ENCODE peak calls at places on chromosomes 11 and 22, in seven cellular contexts. I, Z, S, U, E, N and R are unnamed samples.

GRCh38 chr11:61049066-61049382 is 53.3 kb upstream of the CD5 start:
- DNase-seq in I (no peak), Z (no peak), S (no peak), U (no peak), E (no peak), N (no peak), R (no peak)

GRCh38 chr11:64447717-64448598 is 89.0 kb downstream of the RPS6KA4 start:
- DNase-seq in I (no peak), Z (peak; percentile 41), S (no peak), U (no peak), E (peak; percentile 25), N (no peak), R (no peak)

GRCh38 chr11:62340269-62340901 is 3.1 kb downstream of the ASRGL1 start:
- DNase-seq in I (peak; percentile 19), Z (peak; percentile 50), S (peak; percentile 57), U (peak; percentile 47), E (peak; percentile 23), N (peak; percentile 32), R (no peak)

GRCh38 chr11:127843483-127844396 is 743.6 kb downstream of the ETS1 start:
- DNase-seq in I (no peak), Z (peak; percentile 68), S (peak; percentile 88), U (no peak), E (peak; percentile 25), N (peak; percentile 28), R (no peak)

GRCh38 chr22:44823806-44824205 is 71.4 kb downstream of the ARHGAP8 start:
- DNase-seq in I (no peak), Z (no peak), S (no peak), U (no peak), E (no peak), N (no peak), R (no peak)

GRCh38 chr11:66115638-66116410 is 45.8 kb downstream of the PACS1 start:
- DNase-seq in I (no peak), Z (no peak), S (no peak), U (no peak), E (no peak), N (no peak), R (no peak)

GRCh38 chr22:43136255-43136654 is 6.9 kb downstream of the MCAT start:
- DNase-seq in I (no peak), Z (peak; percentile 80), S (peak; percentile 56), U (no peak), E (no peak), N (no peak), R (no peak)

GRCh38 chr11:122633219-122633829 is 22.2 kb upstream of the UBASH3B start:
- DNase-seq in I (no peak), Z (peak; percentile 49), S (no peak), U (no peak), E (no peak), N (no peak), R (no peak)

GRCh38 chr11:57460017-57460755 is at the start of gene RTN4RL2:
- DNase-seq in I (peak; percentile 52), Z (peak; percentile 91), S (peak; percentile 86), U (no peak), E (no peak), N (no peak), R (no peak)

GRCh38 chr11:119188887-119189286 is 3.6 kb downstream of the NHERF4 start:
- DNase-seq in I (no peak), Z (peak; percentile 12), S (no peak), U (no peak), E (no peak), N (no peak), R (no peak)

DNA sequence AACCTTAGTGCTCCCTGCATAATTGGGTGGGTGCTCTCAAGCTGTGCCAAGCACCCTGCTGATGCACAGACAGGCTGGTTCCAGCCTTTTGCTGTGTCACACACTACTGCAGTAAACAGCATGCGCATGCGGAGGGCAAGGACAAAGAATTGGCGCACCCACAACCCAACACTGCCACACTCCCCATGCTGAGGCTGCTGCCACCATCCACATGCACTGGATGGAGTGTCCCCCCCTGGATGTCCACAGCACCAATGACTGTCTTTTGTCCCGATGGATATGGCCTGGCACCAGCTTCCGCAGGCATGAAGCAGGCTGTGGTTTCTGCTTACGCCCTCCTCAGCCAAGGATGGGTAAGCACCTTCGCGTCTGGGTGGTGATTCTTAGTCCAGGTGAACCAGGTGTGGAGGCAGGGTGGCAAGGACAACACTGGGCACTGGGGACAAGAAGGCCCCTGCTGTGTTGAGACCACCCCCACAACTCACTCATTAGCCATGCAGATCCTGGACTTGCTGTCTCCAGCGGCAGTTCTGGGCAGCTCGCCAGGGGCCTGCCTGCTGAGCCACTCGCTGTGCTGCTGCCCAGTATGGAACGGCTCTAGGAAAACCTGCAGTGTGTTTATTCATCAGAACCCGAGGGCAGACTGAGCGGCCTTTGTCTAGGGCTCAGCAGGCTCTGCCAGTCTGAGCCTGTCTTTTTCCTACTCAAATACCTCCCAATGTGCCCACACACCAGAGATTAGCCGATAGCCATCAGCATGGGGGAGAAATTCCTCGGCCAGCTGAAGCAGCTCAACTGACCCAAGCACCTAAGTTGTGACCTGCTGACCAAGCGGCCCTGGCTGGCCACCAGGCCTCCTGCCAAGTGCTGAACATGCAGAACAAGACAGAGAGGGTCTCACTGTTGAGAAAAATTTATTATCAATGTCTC is 8.2 kb upstream of the NAP1L4 start:
- DNase-seq in I (no peak), Z (peak; percentile 88), S (no peak), U (no peak), E (peak; percentile 93), N (no peak), R (no peak)
- TF ChIP-seq POLR2AphosphoS5 in I (no peak), Z (no peak), S (peak; percentile 27), U (no peak), E (no peak), N (peak; percentile 53), R (peak; percentile 22)

GRCh38 chr22:24325105-24325757 is 54.6 kb downstream of the SPECC1L start:
- DNase-seq in I (no peak), Z (peak; percentile 42), S (no peak), U (peak; percentile 22), E (no peak), N (no peak), R (no peak)

GRCh38 chr22:24329453-24329852 is 58.8 kb downstream of the SPECC1L start:
- DNase-seq in I (no peak), Z (no peak), S (no peak), U (no peak), E (no peak), N (no peak), R (no peak)

GRCh38 chr22:24330636-24331035 is 60.0 kb downstream of the SPECC1L start:
- DNase-seq in I (no peak), Z (no peak), S (no peak), U (no peak), E (no peak), N (no peak), R (no peak)

GRCh38 chr22:24326266-24326665 is 55.6 kb downstream of the SPECC1L start:
- DNase-seq in I (no peak), Z (peak; percentile 19), S (no peak), U (no peak), E (no peak), N (no peak), R (no peak)

DNA sequence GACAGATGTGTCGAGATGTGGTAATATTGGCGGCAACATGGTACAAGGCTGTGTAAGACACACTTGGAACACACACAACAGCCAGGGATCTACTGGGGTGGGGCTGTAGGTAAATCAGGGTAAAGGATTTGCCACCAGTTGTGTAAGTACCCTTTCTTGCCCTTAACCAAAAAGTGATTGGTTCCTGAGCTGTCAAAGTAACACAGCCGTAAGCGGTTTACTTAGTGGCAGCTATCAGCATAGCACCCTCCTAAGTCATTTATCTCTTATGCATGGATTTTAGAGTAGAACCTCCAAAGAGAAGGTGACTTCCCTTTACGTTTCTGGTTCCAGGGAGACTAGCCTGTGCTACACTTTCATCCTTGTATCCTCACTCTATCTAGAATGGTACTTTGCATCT is 57.2 kb downstream of the SPECC1L start:
- DNase-seq in I (no peak), Z (no peak), S (no peak), U (no peak), E (no peak), N (no peak), R (no peak)
- H3K36me3 ChIP-seq in I (peaks cover 40% of the 10 kb centered on the region), Z (peaks cover 52% of the 10 kb centered on the region), S (peaks cover 21% of the 10 kb centered on the region), U (peaks cover 57% of the 10 kb centered on the region), E (no peaks in the 10 kb centered on the region), N (peaks cover 20% of the 10 kb centered on the region), R (no peaks in the 10 kb centered on the region)

GRCh38 chr11:45590743-45591142 is 74.7 kb downstream of the CHST1 start:
- DNase-seq in I (no peak), Z (peak; percentile 53), S (no peak), U (no peak), E (no peak), N (no peak), R (no peak)

GRCh38 chr11:45596571-45596970 is 68.9 kb downstream of the CHST1 start:
- DNase-seq in I (no peak), Z (no peak), S (no peak), U (no peak), E (no peak), N (no peak), R (no peak)

GRCh38 chr11:45592581-45592980 is 72.8 kb downstream of the CHST1 start:
- DNase-seq in I (no peak), Z (no peak), S (no peak), U (no peak), E (no peak), N (no peak), R (no peak)

GRCh38 chr11:45597116-45597515 is 68.3 kb downstream of the CHST1 start:
- DNase-seq in I (no peak), Z (no peak), S (no peak), U (no peak), E (no peak), N (no peak), R (no peak)

GRCh38 chr11:45593992-45594391 is 71.4 kb downstream of the CHST1 start:
- DNase-seq in I (peak; percentile 39), Z (peak; percentile 29), S (no peak), U (no peak), E (no peak), N (no peak), R (no peak)
- H3K9me3 ChIP-seq in I (no peaks in the 10 kb centered on the region), Z (no peaks in the 10 kb centered on the region), S (no peaks in the 10 kb centered on the region), U (no peaks in the 10 kb centered on the region), E (no peaks in the 10 kb centered on the region), N (no peaks in the 10 kb centered on the region), R (no peaks in the 10 kb centered on the region)

GRCh38 chr11:67648796-67649613 is 1.5 kb downstream of the ACY3 start:
- DNase-seq in I (no peak), Z (no peak), S (no peak), U (no peak), E (no peak), N (no peak), R (no peak)
- TF ChIP-seq POLR2AphosphoS5 in I (no peak), Z (no peak), S (no peak), U (no peak), E (no peak), N (no peak), R (no peak)

GRCh38 chr11:7600205-7600775 is 73.0 kb downstream of the CYB5R2 start:
- DNase-seq in I (peak; percentile 18), Z (no peak), S (no peak), U (no peak), E (peak; percentile 87), N (no peak), R (no peak)
- H3K36me3 ChIP-seq in I (no peaks in the 10 kb centered on the region), Z (no peaks in the 10 kb centered on the region), S (no peaks in the 10 kb centered on the region), U (no peaks in the 10 kb centered on the region), E (no peaks in the 10 kb centered on the region), N (no peaks in the 10 kb centered on the region), R (no peaks in the 10 kb centered on the region)

GRCh38 chr22:49008682-49009235 is 818.9 kb downstream of the BRD1 start:
- DNase-seq in I (no peak), Z (no peak), S (peak; percentile 33), U (no peak), E (no peak), N (no peak), R (peak; percentile 52)
- H3K9me3 ChIP-seq in I (no peaks in the 10 kb centered on the region), Z (no peaks in the 10 kb centered on the region), S (no peaks in the 10 kb centered on the region), U (no peaks in the 10 kb centered on the region), E (no peaks in the 10 kb centered on the region), N (no peaks in the 10 kb centered on the region), R (no peaks in the 10 kb centered on the region)

GRCh38 chr22:50713571-50714056 is 24.4 kb upstream of the ACR start:
- DNase-seq in I (no peak), Z (no peak), S (no peak), U (no peak), E (peak; percentile 52), N (no peak), R (no peak)
- TF ChIP-seq POLR2AphosphoS5 in I (no peak), Z (no peak), S (no peak), U (no peak), E (no peak), N (no peak), R (no peak)